ENCODE peak calls at places on chromosomes 12 and 14, in nine cellular contexts. M is hepatocyte, Q is body of pancreas, P is IMR-90, O is ovary, T is Peyer's patch, U is transverse colon, L is tibial artery, H is GM23338. J is an unnamed sample.

GRCh38 chr12:96434107-96434506 is 33.9 kb upstream of the CDK17 start:
- DNase-seq in M (no peak), Q (no peak), P (peak; percentile 100), O (no peak), T (peak; percentile 79), U (peak; percentile 51), L (no peak), H (no peak), J (no peak)

GRCh38 chr14:79587194-79587593 is 624.1 kb downstream of the DIO2 start:
- DNase-seq in M (no peak), Q (no peak), P (no peak), O (no peak), T (no peak), U (no peak), L (no peak), H (no peak), J (no peak)

GRCh38 chr12:96828169-96828789 is 78.8 kb upstream of the NEDD1 start:
- DNase-seq in M (no peak), Q (no peak), P (no peak), O (no peak), T (no peak), U (no peak), L (no peak), H (peak; percentile 12), J (no peak)

GRCh38 chr14:77053046-77053841 is 24.7 kb upstream of the IRF2BPL start:
- DNase-seq in M (peak; percentile 90), Q (peak; percentile 73), P (peak; percentile 76), O (peak; percentile 78), T (peak; percentile 84), U (peak; percentile 73), L (peak; percentile 73), H (peak; percentile 92), J (peak; percentile 85)

GRCh38 chr12:46260913-46261476 is 7.8 kb downstream of the SLC38A1 start:
- DNase-seq in M (no peak), Q (no peak), P (no peak), O (no peak), T (no peak), U (no peak), L (no peak), H (no peak), J (no peak)

GRCh38 chr12:62917939-62918338 is 17.0 kb downstream of the PPM1H start:
- DNase-seq in M (no peak), Q (no peak), P (peak; percentile 7), O (no peak), T (no peak), U (no peak), L (no peak), H (no peak), J (no peak)

GRCh38 chr12:50055831-50056628 is 1.4 kb upstream of the ASIC1 start:
- DNase-seq in M (peak; percentile 76), Q (peak; percentile 34), P (peak; percentile 46), O (peak; percentile 59), T (peak; percentile 40), U (peak; percentile 44), L (no peak), H (peak; percentile 84), J (peak; percentile 22)

GRCh38 chr14:99260116-99260515 is 11.9 kb downstream of the BCL11B start:
- DNase-seq in M (no peak), Q (no peak), P (no peak), O (no peak), T (no peak), U (no peak), L (no peak), H (no peak), J (no peak)

GRCh38 chr12:112929715-112930114 is 8.6 kb upstream of the OAS3 start:
- DNase-seq in M (no peak), Q (no peak), P (no peak), O (no peak), T (no peak), U (no peak), L (no peak), H (no peak), J (no peak)

GRCh38 chr12:112930350-112930749 is 7.9 kb upstream of the OAS3 start:
- DNase-seq in M (no peak), Q (no peak), P (no peak), O (no peak), T (no peak), U (no peak), L (no peak), H (no peak), J (no peak)

GRCh38 chr12:112927925-112928324 is 10.3 kb upstream of the OAS3 start:
- DNase-seq in M (no peak), Q (no peak), P (no peak), O (no peak), T (no peak), U (no peak), L (no peak), H (no peak), J (no peak)

GRCh38 chr12:112927475-112927874 is 10.8 kb upstream of the OAS3 start:
- DNase-seq in M (no peak), Q (no peak), P (no peak), O (no peak), T (no peak), U (no peak), L (no peak), H (no peak), J (no peak)

DNA sequence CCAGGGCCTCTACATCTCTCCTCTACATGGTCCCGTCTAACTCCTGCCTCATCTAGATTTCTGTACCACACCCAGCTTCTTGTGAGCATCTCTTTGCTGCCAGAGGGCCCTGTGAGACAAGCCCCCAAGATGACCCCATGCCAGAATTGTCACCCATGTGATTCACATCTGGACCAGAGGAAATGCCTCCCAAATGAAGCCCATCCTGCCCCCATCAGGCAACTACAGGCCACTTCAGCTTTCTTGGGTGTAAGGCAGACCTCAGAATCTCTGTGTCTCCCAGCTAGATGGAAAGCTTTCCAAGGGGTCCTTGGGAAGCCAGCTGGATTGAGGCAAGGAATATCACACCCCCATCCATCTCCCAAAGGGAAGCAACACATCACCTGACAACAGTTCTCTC is 9.3 kb upstream of the OAS3 start:
- DNase-seq in M (no peak), Q (no peak), P (no peak), O (no peak), T (no peak), U (no peak), L (no peak), H (peak; percentile 45), J (no peak)
- H3K4me1 ChIP-seq in M (no peaks in the 10 kb centered on the region), Q (peaks cover 11% of the 10 kb centered on the region), P (no peaks in the 10 kb centered on the region), O (peaks cover 4% of the 10 kb centered on the region), T (peaks cover 4% of the 10 kb centered on the region), U (peaks cover 19% of the 10 kb centered on the region), L (no peaks in the 10 kb centered on the region), H (no peaks in the 10 kb centered on the region), J (no peaks in the 10 kb centered on the region)

GRCh38 chr14:96307434-96307833 is 51.4 kb downstream of the BDKRB1 start:
- DNase-seq in M (no peak), Q (no peak), P (no peak), O (no peak), T (no peak), U (no peak), L (no peak), H (peak; percentile 25), J (no peak)
- TF ChIP-seq CTCF in M (no peak), Q (no peak), P (no peak), O (no peak), T (no peak), U (no peak), L (no peak), H (peak; percentile 24), J (no peak)

GRCh38 chr14:52021971-52022600 is 32.7 kb downstream of the RTRAF start:
- DNase-seq in M (no peak), Q (no peak), P (peak; percentile 44), O (no peak), T (no peak), U (no peak), L (no peak), H (no peak), J (no peak)

GRCh38 chr14:52018252-52018651 is 28.9 kb downstream of the RTRAF start:
- DNase-seq in M (peak; percentile 26), Q (no peak), P (no peak), O (no peak), T (no peak), U (peak; percentile 73), L (no peak), H (no peak), J (no peak)

GRCh38 chr14:52020866-52021717 is 31.7 kb downstream of the RTRAF start:
- DNase-seq in M (no peak), Q (no peak), P (no peak), O (no peak), T (no peak), U (no peak), L (no peak), H (peak; percentile 67), J (no peak)

GRCh38 chr14:52018970-52019369 is 29.6 kb downstream of the RTRAF start:
- DNase-seq in M (no peak), Q (no peak), P (no peak), O (no peak), T (no peak), U (no peak), L (no peak), H (no peak), J (no peak)

DNA sequence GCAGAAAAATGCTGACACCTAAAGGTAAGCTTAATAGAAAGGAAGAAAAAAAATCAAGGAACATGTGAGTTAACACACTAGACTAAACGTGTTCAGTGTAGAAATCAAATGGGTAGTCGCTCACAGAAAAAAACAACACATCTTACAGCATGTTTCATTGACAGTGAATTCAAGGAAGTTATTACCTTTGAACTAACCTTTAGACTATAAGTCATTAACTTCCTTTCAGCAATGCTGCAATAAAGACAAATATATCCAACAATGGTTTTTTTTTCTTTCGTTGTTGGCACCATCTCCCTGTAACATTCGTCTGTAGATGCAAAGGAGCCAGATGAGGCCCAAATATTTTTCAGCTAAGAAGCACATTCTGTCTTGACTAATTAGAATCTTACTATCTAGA is 31.0 kb downstream of the RTRAF start:
- DNase-seq in M (no peak), Q (no peak), P (no peak), O (no peak), T (no peak), U (no peak), L (no peak), H (no peak), J (no peak)
- H3K4me1 ChIP-seq in M (peaks cover 6% of the 10 kb centered on the region), Q (no peaks in the 10 kb centered on the region), P (peaks cover 20% of the 10 kb centered on the region), O (peaks cover 13% of the 10 kb centered on the region), T (no peaks in the 10 kb centered on the region), U (peaks cover 39% of the 10 kb centered on the region), L (no peaks in the 10 kb centered on the region), H (peaks cover 17% of the 10 kb centered on the region), J (peaks cover 30% of the 10 kb centered on the region)

GRCh38 chr12:110244372-110244771 is 36.7 kb upstream of the ATP2A2 start:
- DNase-seq in M (no peak), Q (no peak), P (no peak), O (no peak), T (no peak), U (no peak), L (no peak), H (no peak), J (no peak)

GRCh38 chr12:110244829-110245228 is 36.2 kb upstream of the ATP2A2 start:
- DNase-seq in M (no peak), Q (no peak), P (no peak), O (no peak), T (no peak), U (no peak), L (no peak), H (peak; percentile 87), J (no peak)

GRCh38 chr12:110247340-110248095 is 33.5 kb upstream of the ATP2A2 start:
- DNase-seq in M (peak; percentile 81), Q (peak; percentile 64), P (no peak), O (no peak), T (no peak), U (peak; percentile 84), L (no peak), H (no peak), J (no peak)

GRCh38 chr12:110246690-110247339 is 34.2 kb upstream of the ATP2A2 start:
- DNase-seq in M (no peak), Q (no peak), P (no peak), O (peak; percentile 46), T (no peak), U (no peak), L (no peak), H (no peak), J (no peak)

DNA sequence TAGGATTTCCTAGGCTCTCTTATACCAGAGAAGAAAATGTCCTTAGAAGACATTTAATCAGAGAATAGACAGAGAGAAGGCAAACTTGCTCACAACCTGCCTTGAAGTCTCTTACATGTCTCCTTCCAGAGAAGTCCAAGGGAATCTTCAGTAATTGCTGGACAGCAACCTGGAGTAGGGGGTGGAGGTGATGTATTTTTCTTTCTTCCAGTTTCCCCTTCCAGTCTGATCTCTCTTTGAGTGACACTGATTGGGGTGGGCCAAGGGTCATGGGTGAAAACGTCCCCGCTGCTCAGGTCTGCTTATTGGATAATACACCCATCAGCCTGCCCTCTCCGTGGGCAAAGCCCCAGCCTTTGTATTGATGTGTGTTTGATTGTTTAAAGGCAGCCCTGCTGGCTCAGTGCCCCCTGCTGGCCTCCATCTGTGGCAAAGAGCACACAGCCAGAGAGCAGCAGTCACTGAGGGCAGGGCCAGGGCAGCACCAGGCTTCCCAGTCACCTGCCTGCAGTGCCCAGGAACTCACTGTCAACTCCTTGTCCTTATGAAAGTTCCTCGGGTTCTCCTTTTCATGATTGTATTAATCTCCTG is 35.7 kb upstream of the ATP2A2 start:
- DNase-seq in M (no peak), Q (peak; percentile 24), P (no peak), O (no peak), T (peak; percentile 43), U (peak; percentile 81), L (no peak), H (peak; percentile 73), J (peak; percentile 58)
- TF ChIP-seq CTCF in M (peak; percentile 20), Q (no peak), P (peak; percentile 26), O (no peak), T (no peak), U (peak; percentile 36), L (no peak), H (peak; percentile 62), J (peak; percentile 33)